ENCODE peak calls at places on chromosomes 6 and 20, in ten cellular contexts. One of them, this sample, is unnamed.

GRCh38 chr6:88670369-88670768 is 293.0 kb downstream of the RNGTT start:
- DNase-seq in esophagus muscularis mucosa: no peak
- DNase-seq in GM13977: no peak
- DNase-seq in colonic mucosa: no peak
- DNase-seq in astrocyte of the spinal cord: no peak
- DNase-seq in psoas muscle: no peak
- DNase-seq in hepatocyte: no peak
- DNase-seq in suprapubic skin: no peak
- DNase-seq in dorsolateral prefrontal cortex: no peak
- DNase-seq in Calu3: no peak
- DNase-seq in this sample: no peak

GRCh38 chr20:9172908-9173307 is 104.0 kb downstream of the PLCB4 start:
- DNase-seq in astrocyte of the spinal cord: peak; percentile 43
- DNase-seq in Calu3: no peak
- DNase-seq in esophagus muscularis mucosa: no peak
- DNase-seq in psoas muscle: no peak
- DNase-seq in GM13977: no peak
- DNase-seq in hepatocyte: no peak
- DNase-seq in colonic mucosa: no peak
- DNase-seq in suprapubic skin: no peak
- DNase-seq in dorsolateral prefrontal cortex: no peak
- DNase-seq in this sample: no peak

GRCh38 chr20:35503841-35504460 is 25.5 kb downstream of the C20orf173 start:
- DNase-seq in esophagus muscularis mucosa: no peak
- DNase-seq in hepatocyte: no peak
- DNase-seq in suprapubic skin: no peak
- DNase-seq in astrocyte of the spinal cord: peak; percentile 77
- DNase-seq in GM13977: no peak
- DNase-seq in dorsolateral prefrontal cortex: peak; percentile 88
- DNase-seq in colonic mucosa: no peak
- DNase-seq in Calu3: no peak
- DNase-seq in psoas muscle: no peak
- DNase-seq in this sample: no peak

GRCh38 chr6:148441454-148441911 is 98.8 kb downstream of the SASH1 start:
- DNase-seq in esophagus muscularis mucosa: no peak
- DNase-seq in psoas muscle: no peak
- DNase-seq in suprapubic skin: no peak
- DNase-seq in dorsolateral prefrontal cortex: no peak
- DNase-seq in astrocyte of the spinal cord: peak; percentile 77
- DNase-seq in hepatocyte: peak; percentile 33
- DNase-seq in colonic mucosa: no peak
- DNase-seq in GM13977: no peak
- DNase-seq in Calu3: no peak
- DNase-seq in this sample: no peak

GRCh38 chr20:57514273-57514751 is 10.6 kb downstream of the CTCFL start:
- DNase-seq in hepatocyte: peak; percentile 88
- DNase-seq in Calu3: peak; percentile 79
- DNase-seq in GM13977: peak; percentile 61
- DNase-seq in suprapubic skin: peak; percentile 86
- DNase-seq in colonic mucosa: peak; percentile 79
- DNase-seq in dorsolateral prefrontal cortex: peak; percentile 68
- DNase-seq in esophagus muscularis mucosa: peak; percentile 94
- DNase-seq in astrocyte of the spinal cord: peak; percentile 63
- DNase-seq in psoas muscle: peak; percentile 63
- DNase-seq in this sample: no peak

GRCh38 chr6:24191346-24191745 is 65.3 kb downstream of the NRSN1 start:
- DNase-seq in Calu3: no peak
- DNase-seq in GM13977: no peak
- DNase-seq in hepatocyte: no peak
- DNase-seq in suprapubic skin: no peak
- DNase-seq in psoas muscle: no peak
- DNase-seq in colonic mucosa: no peak
- DNase-seq in dorsolateral prefrontal cortex: no peak
- DNase-seq in astrocyte of the spinal cord: no peak
- DNase-seq in esophagus muscularis mucosa: no peak
- DNase-seq in this sample: no peak

GRCh38 chr6:99736302-99736701 is 129.7 kb downstream of the PRDM13 start:
- DNase-seq in suprapubic skin: no peak
- DNase-seq in psoas muscle: no peak
- DNase-seq in dorsolateral prefrontal cortex: peak; percentile 7
- DNase-seq in esophagus muscularis mucosa: no peak
- DNase-seq in GM13977: no peak
- DNase-seq in colonic mucosa: no peak
- DNase-seq in astrocyte of the spinal cord: no peak
- DNase-seq in hepatocyte: no peak
- DNase-seq in Calu3: peak; percentile 26
- DNase-seq in this sample: no peak

GRCh38 chr6:159169193-159169555 is at the start of gene FNDC1:
- DNase-seq in esophagus muscularis mucosa: no peak
- DNase-seq in hepatocyte: peak; percentile 84
- DNase-seq in colonic mucosa: peak; percentile 37
- DNase-seq in dorsolateral prefrontal cortex: no peak
- DNase-seq in astrocyte of the spinal cord: no peak
- DNase-seq in psoas muscle: peak; percentile 55
- DNase-seq in Calu3: peak; percentile 76
- DNase-seq in GM13977: peak; percentile 92
- DNase-seq in suprapubic skin: no peak
- DNase-seq in this sample: peak; percentile 74

GRCh38 chr6:166636191-166636938 is 9.3 kb upstream of the RPS6KA2 start:
- DNase-seq in astrocyte of the spinal cord: no peak
- DNase-seq in dorsolateral prefrontal cortex: no peak
- DNase-seq in Calu3: no peak
- DNase-seq in esophagus muscularis mucosa: no peak
- DNase-seq in GM13977: no peak
- DNase-seq in colonic mucosa: no peak
- DNase-seq in suprapubic skin: peak; percentile 53
- DNase-seq in hepatocyte: no peak
- DNase-seq in psoas muscle: no peak
- DNase-seq in this sample: no peak

GRCh38 chr6:133198725-133199124 is 42.4 kb upstream of the EYA4 start:
- DNase-seq in dorsolateral prefrontal cortex: no peak
- DNase-seq in astrocyte of the spinal cord: no peak
- DNase-seq in esophagus muscularis mucosa: no peak
- DNase-seq in hepatocyte: no peak
- DNase-seq in Calu3: no peak
- DNase-seq in psoas muscle: no peak
- DNase-seq in suprapubic skin: no peak
- DNase-seq in GM13977: no peak
- DNase-seq in colonic mucosa: no peak
- DNase-seq in this sample: no peak

GRCh38 chr6:70162972-70163371 is 139.9 kb downstream of the COL9A1 start:
- DNase-seq in psoas muscle: no peak
- DNase-seq in Calu3: no peak
- DNase-seq in suprapubic skin: no peak
- DNase-seq in dorsolateral prefrontal cortex: no peak
- DNase-seq in GM13977: no peak
- DNase-seq in colonic mucosa: no peak
- DNase-seq in hepatocyte: no peak
- DNase-seq in astrocyte of the spinal cord: no peak
- DNase-seq in esophagus muscularis mucosa: no peak
- DNase-seq in this sample: no peak

GRCh38 chr6:110493253-110493800 is 16.9 kb upstream of the SLC22A16 start:
- DNase-seq in astrocyte of the spinal cord: no peak
- DNase-seq in dorsolateral prefrontal cortex: no peak
- DNase-seq in Calu3: no peak
- DNase-seq in GM13977: no peak
- DNase-seq in hepatocyte: no peak
- DNase-seq in colonic mucosa: no peak
- DNase-seq in esophagus muscularis mucosa: no peak
- DNase-seq in psoas muscle: no peak
- DNase-seq in suprapubic skin: no peak
- DNase-seq in this sample: no peak

GRCh38 chr6:109388265-109388664 is 6.0 kb upstream of the CD164 start:
- DNase-seq in Calu3: no peak
- DNase-seq in dorsolateral prefrontal cortex: no peak
- DNase-seq in psoas muscle: no peak
- DNase-seq in GM13977: no peak
- DNase-seq in colonic mucosa: no peak
- DNase-seq in suprapubic skin: no peak
- DNase-seq in esophagus muscularis mucosa: no peak
- DNase-seq in hepatocyte: no peak
- DNase-seq in astrocyte of the spinal cord: no peak
- DNase-seq in this sample: no peak

GRCh38 chr6:168192901-168193815 is 114.1 kb upstream of the FRMD1 start:
- DNase-seq in psoas muscle: no peak
- DNase-seq in suprapubic skin: peak; percentile 71
- DNase-seq in GM13977: no peak
- DNase-seq in Calu3: no peak
- DNase-seq in dorsolateral prefrontal cortex: no peak
- DNase-seq in astrocyte of the spinal cord: no peak
- DNase-seq in colonic mucosa: no peak
- DNase-seq in hepatocyte: no peak
- DNase-seq in esophagus muscularis mucosa: no peak
- DNase-seq in this sample: no peak

GRCh38 chr6:157232161-157232895 is 91.0 kb downstream of the TMEM242 start:
- DNase-seq in psoas muscle: no peak
- DNase-seq in Calu3: no peak
- DNase-seq in astrocyte of the spinal cord: no peak
- DNase-seq in dorsolateral prefrontal cortex: no peak
- DNase-seq in suprapubic skin: peak; percentile 56
- DNase-seq in hepatocyte: no peak
- DNase-seq in GM13977: no peak
- DNase-seq in esophagus muscularis mucosa: no peak
- DNase-seq in colonic mucosa: no peak
- DNase-seq in this sample: no peak

GRCh38 chr6:63392092-63392724 is 72.4 kb upstream of the LGSN start:
- DNase-seq in colonic mucosa: no peak
- DNase-seq in dorsolateral prefrontal cortex: no peak
- DNase-seq in astrocyte of the spinal cord: no peak
- DNase-seq in esophagus muscularis mucosa: no peak
- DNase-seq in hepatocyte: no peak
- DNase-seq in psoas muscle: no peak
- DNase-seq in GM13977: no peak
- DNase-seq in Calu3: no peak
- DNase-seq in suprapubic skin: no peak
- DNase-seq in this sample: no peak

GRCh38 chr6:125815050-125815910 is 24.5 kb downstream of the NCOA7 start:
- DNase-seq in Calu3: no peak
- DNase-seq in hepatocyte: no peak
- DNase-seq in psoas muscle: no peak
- DNase-seq in dorsolateral prefrontal cortex: no peak
- DNase-seq in colonic mucosa: no peak
- DNase-seq in GM13977: no peak
- DNase-seq in suprapubic skin: no peak
- DNase-seq in astrocyte of the spinal cord: no peak
- DNase-seq in esophagus muscularis mucosa: no peak
- DNase-seq in this sample: no peak

GRCh38 chr6:155259897-155260296 is 3.9 kb upstream of the CLDN20 start:
- DNase-seq in astrocyte of the spinal cord: no peak
- DNase-seq in GM13977: no peak
- DNase-seq in Calu3: no peak
- DNase-seq in esophagus muscularis mucosa: no peak
- DNase-seq in psoas muscle: no peak
- DNase-seq in hepatocyte: no peak
- DNase-seq in colonic mucosa: no peak
- DNase-seq in dorsolateral prefrontal cortex: no peak
- DNase-seq in suprapubic skin: no peak
- DNase-seq in this sample: no peak

GRCh38 chr6:120764312-120764711 is 570.0 kb downstream of the TBC1D32 start:
- DNase-seq in suprapubic skin: no peak
- DNase-seq in hepatocyte: no peak
- DNase-seq in astrocyte of the spinal cord: no peak
- DNase-seq in esophagus muscularis mucosa: no peak
- DNase-seq in GM13977: no peak
- DNase-seq in dorsolateral prefrontal cortex: no peak
- DNase-seq in psoas muscle: no peak
- DNase-seq in Calu3: no peak
- DNase-seq in colonic mucosa: no peak
- DNase-seq in this sample: no peak
- TF ChIP-seq CTCF in suprapubic skin: no peak
- TF ChIP-seq CTCF in hepatocyte: no peak
- TF ChIP-seq CTCF in astrocyte of the spinal cord: no peak
- TF ChIP-seq CTCF in esophagus muscularis mucosa: no peak
- TF ChIP-seq CTCF in GM13977: no peak
- TF ChIP-seq CTCF in dorsolateral prefrontal cortex: no peak
- TF ChIP-seq CTCF in psoas muscle: no peak
- TF ChIP-seq CTCF in Calu3: no peak
- TF ChIP-seq CTCF in colonic mucosa: no peak
- TF ChIP-seq CTCF in this sample: no peak

GRCh38 chr6:44224154-44224977 is 971 bp downstream of the SLC29A1 start:
- DNase-seq in psoas muscle: no peak
- DNase-seq in dorsolateral prefrontal cortex: peak; percentile 37
- DNase-seq in GM13977: no peak
- DNase-seq in colonic mucosa: no peak
- DNase-seq in Calu3: peak; percentile 29
- DNase-seq in suprapubic skin: no peak
- DNase-seq in esophagus muscularis mucosa: no peak
- DNase-seq in hepatocyte: no peak
- DNase-seq in astrocyte of the spinal cord: no peak
- DNase-seq in this sample: no peak
- TF ChIP-seq CTCF in psoas muscle: no peak
- TF ChIP-seq CTCF in dorsolateral prefrontal cortex: no peak
- TF ChIP-seq CTCF in GM13977: peak; percentile 20
- TF ChIP-seq CTCF in colonic mucosa: no peak
- TF ChIP-seq CTCF in Calu3: no peak
- TF ChIP-seq CTCF in suprapubic skin: no peak
- TF ChIP-seq CTCF in esophagus muscularis mucosa: no peak
- TF ChIP-seq CTCF in hepatocyte: no peak
- TF ChIP-seq CTCF in astrocyte of the spinal cord: no peak
- TF ChIP-seq CTCF in this sample: no peak

DNA sequence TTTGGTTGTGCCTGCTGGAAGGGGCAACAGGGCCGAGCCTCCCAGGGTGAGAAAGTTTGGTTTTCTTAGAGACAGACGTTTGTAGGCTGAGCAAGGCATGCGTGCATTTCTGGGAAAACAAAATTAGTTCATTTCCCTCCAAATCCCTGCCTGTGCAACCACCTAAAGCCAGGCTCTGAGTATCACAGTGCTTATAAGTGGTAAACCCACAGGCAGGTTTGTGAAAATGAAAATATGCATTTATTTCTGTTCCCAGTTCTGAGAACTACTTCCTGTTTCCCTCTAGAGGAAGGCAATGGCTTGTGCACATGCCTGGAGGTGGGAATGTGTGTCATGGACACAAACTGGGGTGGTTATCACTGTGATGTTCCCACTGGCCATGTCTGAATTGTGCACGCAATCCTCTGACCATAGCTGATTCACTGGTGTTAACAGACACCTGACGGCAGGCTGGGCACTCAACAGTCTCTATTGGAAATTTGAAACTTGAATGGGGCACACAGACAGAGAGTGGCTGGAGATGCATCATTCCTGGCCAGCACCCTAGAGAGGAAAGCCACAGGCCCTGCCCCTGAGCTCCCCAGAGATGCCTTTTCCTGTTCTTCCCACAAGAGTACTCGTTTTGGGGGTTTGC is 26.3 kb downstream of the FAM110A start:
- DNase-seq in dorsolateral prefrontal cortex: no peak
- DNase-seq in suprapubic skin: no peak
- DNase-seq in psoas muscle: no peak
- DNase-seq in GM13977: no peak
- DNase-seq in astrocyte of the spinal cord: no peak
- DNase-seq in esophagus muscularis mucosa: no peak
- DNase-seq in hepatocyte: no peak
- DNase-seq in Calu3: no peak
- DNase-seq in colonic mucosa: no peak
- DNase-seq in this sample: no peak
- TF ChIP-seq CTCF in dorsolateral prefrontal cortex: no peak
- TF ChIP-seq CTCF in suprapubic skin: no peak
- TF ChIP-seq CTCF in psoas muscle: no peak
- TF ChIP-seq CTCF in GM13977: no peak
- TF ChIP-seq CTCF in astrocyte of the spinal cord: no peak
- TF ChIP-seq CTCF in esophagus muscularis mucosa: no peak
- TF ChIP-seq CTCF in hepatocyte: no peak
- TF ChIP-seq CTCF in Calu3: no peak
- TF ChIP-seq CTCF in colonic mucosa: no peak
- TF ChIP-seq CTCF in this sample: no peak

GRCh38 chr6:39555136-39555535 is 170.1 kb downstream of the KIF6 start:
- DNase-seq in GM13977: no peak
- DNase-seq in dorsolateral prefrontal cortex: no peak
- DNase-seq in Calu3: no peak
- DNase-seq in psoas muscle: no peak
- DNase-seq in colonic mucosa: no peak
- DNase-seq in esophagus muscularis mucosa: no peak
- DNase-seq in astrocyte of the spinal cord: no peak
- DNase-seq in hepatocyte: no peak
- DNase-seq in suprapubic skin: no peak
- DNase-seq in this sample: no peak
- TF ChIP-seq CTCF in GM13977: no peak
- TF ChIP-seq CTCF in dorsolateral prefrontal cortex: no peak
- TF ChIP-seq CTCF in Calu3: no peak
- TF ChIP-seq CTCF in psoas muscle: no peak
- TF ChIP-seq CTCF in colonic mucosa: no peak
- TF ChIP-seq CTCF in esophagus muscularis mucosa: no peak
- TF ChIP-seq CTCF in astrocyte of the spinal cord: no peak
- TF ChIP-seq CTCF in hepatocyte: no peak
- TF ChIP-seq CTCF in suprapubic skin: no peak
- TF ChIP-seq CTCF in this sample: no peak